ENCODE peak calls at places on chromosomes 7 and 10, in five cellular contexts. One of them, this sample, is unnamed.

GRCh38 chr7:71473366-71473967 is 341.5 kb downstream of the GALNT17 start:
- DNase-seq in fibroblast of pulmonary artery: no peak
- DNase-seq in OCI-LY7: no peak
- DNase-seq in sigmoid colon: no peak
- DNase-seq in cardiac muscle cell: no peak
- DNase-seq in this sample: no peak

GRCh38 chr10:71575446-71575845 is 144.1 kb downstream of the C10orf105 start:
- DNase-seq in sigmoid colon: no peak
- DNase-seq in OCI-LY7: no peak
- DNase-seq in cardiac muscle cell: no peak
- DNase-seq in fibroblast of pulmonary artery: no peak
- DNase-seq in this sample: no peak

GRCh38 chr7:2197436-2198155 is 35.1 kb downstream of the MAD1L1 start:
- DNase-seq in cardiac muscle cell: no peak
- DNase-seq in fibroblast of pulmonary artery: no peak
- DNase-seq in OCI-LY7: no peak
- DNase-seq in sigmoid colon: no peak
- DNase-seq in this sample: peak; percentile 18

GRCh38 chr7:112449353-112449752 is 907 bp upstream of the IFRD1 start:
- DNase-seq in fibroblast of pulmonary artery: no peak
- DNase-seq in cardiac muscle cell: no peak
- DNase-seq in OCI-LY7: peak; percentile 4
- DNase-seq in sigmoid colon: no peak
- DNase-seq in this sample: no peak

GRCh38 chr10:103193820-103194529 is 903 bp upstream of the NT5C2 start:
- DNase-seq in sigmoid colon: no peak
- DNase-seq in fibroblast of pulmonary artery: peak; percentile 83
- DNase-seq in cardiac muscle cell: peak; percentile 83
- DNase-seq in OCI-LY7: no peak
- DNase-seq in this sample: peak; percentile 63

GRCh38 chr10:44908071-44908709 is 2.9 kb upstream of the TMEM72 start:
- DNase-seq in sigmoid colon: no peak
- DNase-seq in cardiac muscle cell: peak; percentile 87
- DNase-seq in OCI-LY7: no peak
- DNase-seq in fibroblast of pulmonary artery: peak; percentile 82
- DNase-seq in this sample: no peak

GRCh38 chr7:111593343-111593742 is 31.1 kb upstream of the IMMP2L start:
- DNase-seq in OCI-LY7: no peak
- DNase-seq in cardiac muscle cell: no peak
- DNase-seq in fibroblast of pulmonary artery: no peak
- DNase-seq in sigmoid colon: no peak
- DNase-seq in this sample: no peak

GRCh38 chr7:81402227-81402626 is 367.6 kb downstream of the HGF start:
- DNase-seq in sigmoid colon: no peak
- DNase-seq in cardiac muscle cell: peak; percentile 44
- DNase-seq in OCI-LY7: no peak
- DNase-seq in fibroblast of pulmonary artery: peak; percentile 48
- DNase-seq in this sample: no peak

GRCh38 chr7:138001529-138002095 is at the start of gene CREB3L2:
- DNase-seq in OCI-LY7: peak; percentile 62
- DNase-seq in fibroblast of pulmonary artery: peak; percentile 70
- DNase-seq in sigmoid colon: no peak
- DNase-seq in cardiac muscle cell: peak; percentile 65
- DNase-seq in this sample: no peak

GRCh38 chr7:1309290-1309689 is 76.6 kb downstream of the UNCX start:
- DNase-seq in cardiac muscle cell: no peak
- DNase-seq in fibroblast of pulmonary artery: no peak
- DNase-seq in OCI-LY7: no peak
- DNase-seq in sigmoid colon: no peak
- DNase-seq in this sample: no peak

GRCh38 chr7:3267928-3268690 is 32.9 kb upstream of the SDK1 start:
- DNase-seq in OCI-LY7: no peak
- DNase-seq in cardiac muscle cell: peak; percentile 75
- DNase-seq in fibroblast of pulmonary artery: peak; percentile 95
- DNase-seq in sigmoid colon: no peak
- DNase-seq in this sample: no peak

GRCh38 chr10:9382199-9382598 is 1327.7 kb downstream of the GATA3 start:
- DNase-seq in fibroblast of pulmonary artery: no peak
- DNase-seq in cardiac muscle cell: no peak
- DNase-seq in OCI-LY7: no peak
- DNase-seq in sigmoid colon: no peak
- DNase-seq in this sample: no peak

GRCh38 chr10:35458500-35459448 is 122.5 kb downstream of the CCNY start:
- DNase-seq in sigmoid colon: no peak
- DNase-seq in OCI-LY7: no peak
- DNase-seq in fibroblast of pulmonary artery: no peak
- DNase-seq in cardiac muscle cell: no peak
- DNase-seq in this sample: no peak

GRCh38 chr10:132724436-132724835 is 61.5 kb downstream of the NKX6-2 start:
- DNase-seq in OCI-LY7: no peak
- DNase-seq in fibroblast of pulmonary artery: no peak
- DNase-seq in cardiac muscle cell: no peak
- DNase-seq in sigmoid colon: no peak
- DNase-seq in this sample: no peak

GRCh38 chr7:16309129-16309528 is 112.2 kb downstream of the CRPPA start:
- DNase-seq in fibroblast of pulmonary artery: no peak
- DNase-seq in cardiac muscle cell: no peak
- DNase-seq in sigmoid colon: no peak
- DNase-seq in OCI-LY7: no peak
- DNase-seq in this sample: no peak

GRCh38 chr10:5433182-5433581 is 20.8 kb downstream of the NET1 start:
- DNase-seq in cardiac muscle cell: no peak
- DNase-seq in sigmoid colon: no peak
- DNase-seq in OCI-LY7: no peak
- DNase-seq in fibroblast of pulmonary artery: no peak
- DNase-seq in this sample: no peak

GRCh38 chr10:108362956-108363355 is 1198.5 kb upstream of the SORCS1 start:
- DNase-seq in cardiac muscle cell: no peak
- DNase-seq in sigmoid colon: no peak
- DNase-seq in OCI-LY7: no peak
- DNase-seq in fibroblast of pulmonary artery: no peak
- DNase-seq in this sample: no peak

GRCh38 chr10:100483876-100484666 is 21.3 kb downstream of the WNT8B start:
- DNase-seq in fibroblast of pulmonary artery: no peak
- DNase-seq in sigmoid colon: no peak
- DNase-seq in cardiac muscle cell: no peak
- DNase-seq in OCI-LY7: no peak
- DNase-seq in this sample: no peak

GRCh38 chr7:85630904-85631582 is 444.2 kb upstream of the SEMA3D start:
- DNase-seq in OCI-LY7: no peak
- DNase-seq in cardiac muscle cell: peak; percentile 52
- DNase-seq in fibroblast of pulmonary artery: peak; percentile 59
- DNase-seq in sigmoid colon: no peak
- DNase-seq in this sample: no peak

GRCh38 chr7:137909042-137909441 is 62.3 kb upstream of the DGKI start:
- DNase-seq in fibroblast of pulmonary artery: peak; percentile 27
- DNase-seq in sigmoid colon: no peak
- DNase-seq in cardiac muscle cell: peak; percentile 44
- DNase-seq in OCI-LY7: no peak
- DNase-seq in this sample: no peak

GRCh38 chr10:130817046-130817624 is 494.4 kb downstream of the TCERG1L start:
- DNase-seq in OCI-LY7: no peak
- DNase-seq in fibroblast of pulmonary artery: no peak
- DNase-seq in sigmoid colon: no peak
- DNase-seq in cardiac muscle cell: no peak
- DNase-seq in this sample: no peak

GRCh38 chr7:131097662-131098376 is 229.9 kb upstream of the MKLN1 start:
- DNase-seq in cardiac muscle cell: no peak
- DNase-seq in sigmoid colon: no peak
- DNase-seq in fibroblast of pulmonary artery: no peak
- DNase-seq in OCI-LY7: no peak
- DNase-seq in this sample: no peak

GRCh38 chr10:50637003-50637579 is 13.3 kb upstream of the SGMS1 start:
- DNase-seq in sigmoid colon: no peak
- DNase-seq in fibroblast of pulmonary artery: no peak
- DNase-seq in cardiac muscle cell: no peak
- DNase-seq in OCI-LY7: no peak
- DNase-seq in this sample: peak; percentile 36

GRCh38 chr7:79988642-79989041 is 146.0 kb upstream of the GNAI1 start:
- DNase-seq in OCI-LY7: no peak
- DNase-seq in sigmoid colon: no peak
- DNase-seq in fibroblast of pulmonary artery: peak; percentile 40
- DNase-seq in cardiac muscle cell: no peak
- DNase-seq in this sample: no peak

GRCh38 chr7:16135628-16136027 is 285.7 kb downstream of the CRPPA start:
- DNase-seq in fibroblast of pulmonary artery: no peak
- DNase-seq in OCI-LY7: no peak
- DNase-seq in sigmoid colon: no peak
- DNase-seq in cardiac muscle cell: no peak
- DNase-seq in this sample: no peak

GRCh38 chr7:74454059-74454947 is 597 bp downstream of the GTF2IRD1 start:
- DNase-seq in fibroblast of pulmonary artery: no peak
- DNase-seq in OCI-LY7: no peak
- DNase-seq in cardiac muscle cell: no peak
- DNase-seq in sigmoid colon: peak; percentile 72
- DNase-seq in this sample: no peak

GRCh38 chr10:112952282-112952991 is 2.4 kb downstream of the TCF7L2 start:
- DNase-seq in OCI-LY7: no peak
- DNase-seq in fibroblast of pulmonary artery: peak; percentile 38
- DNase-seq in sigmoid colon: peak; percentile 64
- DNase-seq in cardiac muscle cell: peak; percentile 57
- DNase-seq in this sample: no peak

GRCh38 chr10:34121974-34122282 is 693.2 kb downstream of the PARD3 start:
- DNase-seq in sigmoid colon: no peak
- DNase-seq in fibroblast of pulmonary artery: peak; percentile 67
- DNase-seq in cardiac muscle cell: peak; percentile 70
- DNase-seq in OCI-LY7: no peak
- DNase-seq in this sample: no peak

GRCh38 chr10:61366365-61366764 is 86.8 kb downstream of the TMEM26 start:
- DNase-seq in OCI-LY7: no peak
- DNase-seq in fibroblast of pulmonary artery: no peak
- DNase-seq in cardiac muscle cell: no peak
- DNase-seq in sigmoid colon: no peak
- DNase-seq in this sample: no peak

GRCh38 chr10:5811387-5811821 is 1.8 kb downstream of the GDI2 start:
- DNase-seq in sigmoid colon: no peak
- DNase-seq in fibroblast of pulmonary artery: peak; percentile 56
- DNase-seq in cardiac muscle cell: peak; percentile 52
- DNase-seq in OCI-LY7: peak; percentile 43
- DNase-seq in this sample: no peak

GRCh38 chr7:4745971-4746919 is 29.2 kb upstream of the AP5Z1 start:
- DNase-seq in cardiac muscle cell: peak; percentile 74
- DNase-seq in sigmoid colon: no peak
- DNase-seq in fibroblast of pulmonary artery: peak; percentile 82
- DNase-seq in OCI-LY7: peak; percentile 19
- DNase-seq in this sample: no peak

GRCh38 chr7:4166340-4166739 is 515.8 kb upstream of the FOXK1 start:
- DNase-seq in fibroblast of pulmonary artery: no peak
- DNase-seq in sigmoid colon: no peak
- DNase-seq in OCI-LY7: no peak
- DNase-seq in cardiac muscle cell: no peak
- DNase-seq in this sample: no peak

GRCh38 chr10:22016046-22016705 is 12.6 kb upstream of the DNAJC1 start:
- DNase-seq in sigmoid colon: no peak
- DNase-seq in fibroblast of pulmonary artery: no peak
- DNase-seq in OCI-LY7: no peak
- DNase-seq in cardiac muscle cell: peak; percentile 29
- DNase-seq in this sample: no peak

GRCh38 chr10:48444266-48444665 is 137.8 kb downstream of the MAPK8 start:
- DNase-seq in sigmoid colon: no peak
- DNase-seq in cardiac muscle cell: peak; percentile 39
- DNase-seq in fibroblast of pulmonary artery: peak; percentile 54
- DNase-seq in OCI-LY7: peak; percentile 16
- DNase-seq in this sample: peak; percentile 21
- TF ChIP-seq CTCF in sigmoid colon: no peak
- TF ChIP-seq CTCF in cardiac muscle cell: peak; percentile 12
- TF ChIP-seq CTCF in fibroblast of pulmonary artery: peak; percentile 33
- TF ChIP-seq CTCF in OCI-LY7: peak; percentile 50
- TF ChIP-seq CTCF in this sample: no peak

GRCh38 chr7:104862719-104863118 is 151.3 kb upstream of the KMT2E start:
- DNase-seq in sigmoid colon: no peak
- DNase-seq in fibroblast of pulmonary artery: peak; percentile 10
- DNase-seq in OCI-LY7: peak; percentile 18
- DNase-seq in cardiac muscle cell: peak; percentile 15
- DNase-seq in this sample: no peak
- TF ChIP-seq CTCF in sigmoid colon: no peak
- TF ChIP-seq CTCF in fibroblast of pulmonary artery: peak; percentile 40
- TF ChIP-seq CTCF in OCI-LY7: peak; percentile 63
- TF ChIP-seq CTCF in cardiac muscle cell: peak; percentile 29
- TF ChIP-seq CTCF in this sample: no peak

GRCh38 chr10:66627156-66627555 is 298.7 kb upstream of the LRRTM3 start:
- DNase-seq in OCI-LY7: peak; percentile 1
- DNase-seq in cardiac muscle cell: no peak
- DNase-seq in sigmoid colon: no peak
- DNase-seq in fibroblast of pulmonary artery: peak; percentile 1
- DNase-seq in this sample: peak; percentile 10
- TF ChIP-seq CTCF in OCI-LY7: peak; percentile 45
- TF ChIP-seq CTCF in cardiac muscle cell: no peak
- TF ChIP-seq CTCF in sigmoid colon: no peak
- TF ChIP-seq CTCF in fibroblast of pulmonary artery: no peak
- TF ChIP-seq CTCF in this sample: no peak

DNA sequence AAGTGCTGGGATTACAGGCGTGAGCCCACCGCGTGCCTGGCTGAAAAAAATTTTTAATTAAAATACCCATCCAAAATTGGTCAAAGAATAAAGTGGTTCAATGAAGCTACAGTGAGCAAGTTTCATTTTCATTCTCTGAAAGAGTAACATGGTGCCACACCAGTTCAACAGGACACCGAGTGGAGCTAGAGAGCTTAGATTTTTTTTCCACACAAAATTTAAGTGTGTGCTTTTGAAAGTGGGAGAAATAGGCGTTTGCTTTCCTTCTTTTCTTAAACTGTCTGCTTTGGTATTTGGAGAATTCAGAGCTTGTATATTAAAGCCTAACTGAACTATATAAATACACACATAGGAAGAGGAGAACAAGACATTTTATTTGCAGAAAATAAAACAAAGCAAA is 43.4 kb downstream of the BPGM start:
- DNase-seq in sigmoid colon: no peak
- DNase-seq in fibroblast of pulmonary artery: peak; percentile 75
- DNase-seq in OCI-LY7: no peak
- DNase-seq in cardiac muscle cell: peak; percentile 76
- DNase-seq in this sample: peak; percentile 44
- TF ChIP-seq CTCF in sigmoid colon: peak; percentile 63
- TF ChIP-seq CTCF in fibroblast of pulmonary artery: peak; percentile 59
- TF ChIP-seq CTCF in OCI-LY7: no peak
- TF ChIP-seq CTCF in cardiac muscle cell: peak; percentile 64
- TF ChIP-seq CTCF in this sample: no peak

DNA sequence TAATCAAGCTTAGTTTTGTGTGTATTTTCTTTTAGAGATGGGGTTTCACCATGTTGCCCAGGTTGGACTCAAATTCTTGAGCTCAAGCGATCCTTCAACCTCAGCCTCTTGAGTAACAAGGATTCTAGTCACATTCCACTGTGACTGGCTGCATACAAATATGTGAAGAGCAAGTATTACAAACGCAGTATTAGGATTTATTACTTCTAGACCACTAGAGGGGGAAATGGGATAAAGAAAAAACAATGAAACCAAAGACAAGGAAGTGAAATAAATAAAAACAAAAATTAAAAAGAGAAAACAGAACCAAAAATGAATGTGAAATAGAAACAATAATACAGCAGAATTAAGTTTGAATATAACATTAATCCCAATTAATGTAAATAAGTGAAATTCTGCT is 308.7 kb downstream of the ANKRD30A start:
- DNase-seq in fibroblast of pulmonary artery: peak; percentile 3
- DNase-seq in cardiac muscle cell: no peak
- DNase-seq in OCI-LY7: no peak
- DNase-seq in sigmoid colon: no peak
- DNase-seq in this sample: no peak
- TF ChIP-seq CTCF in fibroblast of pulmonary artery: peak; percentile 1
- TF ChIP-seq CTCF in cardiac muscle cell: no peak
- TF ChIP-seq CTCF in OCI-LY7: peak; percentile 55
- TF ChIP-seq CTCF in sigmoid colon: no peak
- TF ChIP-seq CTCF in this sample: no peak

GRCh38 chr7:128010392-128011078 is 20.7 kb downstream of the LRRC4 start:
- DNase-seq in cardiac muscle cell: no peak
- DNase-seq in fibroblast of pulmonary artery: no peak
- DNase-seq in OCI-LY7: peak; percentile 13
- DNase-seq in sigmoid colon: no peak
- DNase-seq in this sample: no peak
- TF ChIP-seq CTCF in cardiac muscle cell: peak; percentile 12
- TF ChIP-seq CTCF in fibroblast of pulmonary artery: peak; percentile 10
- TF ChIP-seq CTCF in OCI-LY7: peak; percentile 45
- TF ChIP-seq CTCF in sigmoid colon: no peak
- TF ChIP-seq CTCF in this sample: no peak

This sample was measured in GM13976.